ENCODE peak calls at places on chromosomes 3 and 15, in five cellular contexts. T, H, Z, M and B are unnamed samples.

GRCh38 chr3:19931767-19932188 is 2.2 kb downstream of the EFHB start:
- DNase-seq in Z (no peak), H (no peak), M (no peak), T (no peak), B (no peak)

GRCh38 chr15:98085003-98085639 is 124.6 kb downstream of the ARRDC4 start:
- DNase-seq in H (no peak), T (no peak), M (peak), Z (peak), B (peak)

GRCh38 chr15:29470794-29471193 is 201.2 kb upstream of the NSMCE3 start:
- DNase-seq in M (no peak), T (no peak), H (no peak), Z (no peak), B (no peak)

GRCh38 chr15:34693053-34693744 is 61.6 kb downstream of the GJD2 start:
- DNase-seq in H (no peak), T (no peak), M (no peak), Z (no peak), B (peak)

GRCh38 chr3:127775398-127776109 is 46.8 kb downstream of the MGLL start:
- DNase-seq in Z (no peak), H (no peak), M (no peak), T (no peak), B (peak)

GRCh38 chr3:192887047-192887446 is 30.6 kb downstream of the MB21D2 start:
- DNase-seq in Z (no peak), H (no peak), M (no peak), T (no peak), B (peak)

GRCh38 chr3:16842710-16843270 is 42.0 kb upstream of the PLCL2 start:
- DNase-seq in Z (no peak), M (no peak), H (peak), T (no peak), B (no peak)

GRCh38 chr3:152183473-152183872 is 85.3 kb upstream of the MBNL1 start:
- DNase-seq in Z (no peak), M (peak), T (no peak), H (peak), B (no peak)

GRCh38 chr3:93906245-93906644 is 67.5 kb downstream of the PROS1 start:
- DNase-seq in Z (no peak), H (no peak), T (no peak), M (no peak), B (no peak)

GRCh38 chr3:45180051-45180450 is 33.9 kb upstream of the CDCP1 start:
- DNase-seq in Z (no peak), H (no peak), M (no peak), T (no peak), B (peak)

GRCh38 chr3:59364471-59364870 is 314.6 kb upstream of the CFAP20DC start:
- DNase-seq in M (no peak), H (no peak), T (no peak), Z (no peak), B (peak)

GRCh38 chr15:92883643-92884458 is 16.3 kb upstream of the CHD2 start:
- DNase-seq in Z (no peak), T (no peak), M (no peak), H (no peak), B (peak)

GRCh38 chr3:78235841-78236240 is 1195.9 kb downstream of the ROBO2 start:
- DNase-seq in Z (no peak), M (no peak), T (no peak), H (no peak), B (no peak)

GRCh38 chr3:128195369-128195768 is 42.1 kb downstream of the EEFSEC start:
- DNase-seq in M (no peak), T (no peak), Z (no peak), H (no peak), B (no peak)

GRCh38 chr3:64295594-64295993 is 70.3 kb upstream of the PRICKLE2 start:
- DNase-seq in M (no peak), T (no peak), Z (peak), H (no peak), B (peak)

GRCh38 chr3:134620476-134621115 is 30.2 kb downstream of the KY start:
- DNase-seq in Z (no peak), H (no peak), M (no peak), T (peak), B (no peak)

GRCh38 chr15:71079208-71080044 is 35.8 kb upstream of the THSD4 start:
- DNase-seq in M (no peak), H (no peak), T (no peak), Z (peak), B (peak)